ENCODE peak calls at places on chromosomes 6 and 20, in four cellular contexts. C is right lobe of liver, S is heart left ventricle, T is upper lobe of left lung. U is an unnamed sample. For H3K9me3, the result is how much of the 10 kb centered on the place peaks cover.

GRCh38 chr20:34824026-34824860 is 1.2 kb downstream of the NCOA6 start:
- DNase-seq in C (peak), S (peak), T (no peak), U (peak)

GRCh38 chr6:16320533-16321340 is 82.3 kb downstream of the GMPR start:
- DNase-seq in C (no peak), S (no peak), T (no peak), U (no peak)

GRCh38 chr6:9766240-9766915 is 648.5 kb downstream of the TFAP2A start:
- DNase-seq in C (no peak), S (no peak), T (no peak), U (no peak)

GRCh38 chr6:124679392-124679791 is 282.8 kb upstream of the RNF217 start:
- DNase-seq in C (no peak), S (no peak), T (no peak), U (no peak)

GRCh38 chr6:144352310-144352709 is 67.2 kb downstream of the UTRN start:
- DNase-seq in C (no peak), S (no peak), T (no peak), U (no peak)

GRCh38 chr6:134627707-134628106 is 309.8 kb upstream of the SGK1 start:
- DNase-seq in C (no peak), S (no peak), T (no peak), U (no peak)

GRCh38 chr20:19993937-19994667 is 23.1 kb upstream of the NAA20 start:
- DNase-seq in C (no peak), S (peak), T (no peak), U (no peak)

GRCh38 chr6:29649701-29650673 is 6.9 kb upstream of the MOG start:
- DNase-seq in C (peak), S (peak), T (no peak), U (peak)

GRCh38 chr6:161487694-161488093 is 213.8 kb upstream of the AGPAT4 start:
- DNase-seq in C (no peak), S (no peak), T (no peak), U (no peak)

GRCh38 chr20:61416546-61416945 is 164.5 kb downstream of the CDH4 start:
- DNase-seq in C (no peak), S (no peak), T (no peak), U (no peak)

GRCh38 chr20:17725094-17725835 is 25.5 kb downstream of the BANF2 start:
- DNase-seq in C (peak), S (no peak), T (peak), U (no peak)

GRCh38 chr6:17907467-17908229 is 79.8 kb downstream of the KIF13A start:
- DNase-seq in C (peak), S (peak), T (no peak), U (no peak)

DNA sequence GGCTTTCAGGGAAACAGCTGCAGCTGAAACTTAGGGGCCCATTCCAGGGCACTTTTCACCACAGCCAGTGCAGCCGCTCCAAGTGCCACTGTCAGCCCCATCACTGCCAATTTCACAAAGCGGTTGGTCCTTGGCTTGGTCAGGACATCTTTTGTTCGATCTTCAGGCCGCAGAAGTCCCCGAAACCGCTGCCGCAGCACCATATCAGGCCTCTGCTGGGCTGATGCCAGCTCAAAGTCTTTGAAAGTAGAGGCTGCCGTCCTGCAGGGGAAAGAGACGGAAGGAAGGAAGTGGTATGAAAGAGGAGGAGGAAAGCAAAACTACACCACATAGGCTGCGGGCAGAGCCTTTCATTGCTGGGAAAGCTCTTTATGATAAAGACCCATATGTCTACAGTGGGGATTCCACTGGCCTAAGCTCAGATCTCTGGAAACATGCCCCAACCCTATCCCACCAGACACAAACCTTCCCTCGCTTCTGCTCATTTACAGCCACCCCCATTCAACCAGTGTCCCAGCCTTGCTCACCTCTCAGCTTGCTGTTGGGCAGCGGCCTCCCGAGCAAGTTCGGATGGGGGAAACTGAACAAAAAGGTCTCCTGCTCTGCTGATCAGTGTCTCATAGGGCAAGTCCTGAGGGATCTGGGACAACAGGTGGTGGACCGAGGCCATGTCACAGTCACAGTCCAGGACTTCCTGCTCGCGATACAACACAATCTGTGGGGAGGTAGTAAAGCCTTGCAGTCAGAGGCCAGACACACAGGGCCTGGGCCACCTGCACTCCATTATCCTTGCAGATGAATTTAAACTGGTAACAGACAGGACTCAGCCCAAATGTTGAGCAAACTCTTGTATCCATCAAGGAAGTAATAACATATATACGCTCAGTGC is 23.5 kb downstream of the TBC1D20 start:
- DNase-seq in C (no peak), S (no peak), T (no peak), U (peak)
- H3K9me3 ChIP-seq in C (under half), S (under half), T (under half), U (under half)

DNA sequence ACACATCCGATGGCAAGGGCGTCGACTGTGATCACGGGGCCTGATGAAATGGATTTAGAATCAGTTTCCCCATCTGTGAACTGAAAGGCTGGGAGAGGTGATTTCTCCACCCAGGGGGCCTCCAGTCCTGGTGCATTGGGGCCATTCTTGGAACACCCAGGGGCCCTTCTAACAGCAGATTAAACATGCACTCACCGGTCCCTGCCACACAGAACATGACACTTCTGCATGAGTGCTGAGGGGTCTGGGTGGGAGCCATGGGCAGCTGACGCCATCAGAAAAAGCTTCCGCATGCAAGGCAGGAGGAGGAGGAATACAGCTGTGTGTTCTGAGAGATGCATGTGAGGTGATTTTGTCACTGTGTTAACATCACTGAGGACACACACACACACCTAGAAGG is 26.8 kb downstream of the DLL1 start:
- DNase-seq in C (no peak), S (no peak), T (no peak), U (no peak)
- H3K9me3 ChIP-seq in C (under half), S (under half), T (under half), U (under half)

GRCh38 chr6:44732243-44732642 is 344.7 kb downstream of the CDC5L start:
- DNase-seq in C (no peak), S (no peak), T (no peak), U (no peak)
- H3K9me3 ChIP-seq in C (under half), S (under half), T (under half), U (under half)

DNA sequence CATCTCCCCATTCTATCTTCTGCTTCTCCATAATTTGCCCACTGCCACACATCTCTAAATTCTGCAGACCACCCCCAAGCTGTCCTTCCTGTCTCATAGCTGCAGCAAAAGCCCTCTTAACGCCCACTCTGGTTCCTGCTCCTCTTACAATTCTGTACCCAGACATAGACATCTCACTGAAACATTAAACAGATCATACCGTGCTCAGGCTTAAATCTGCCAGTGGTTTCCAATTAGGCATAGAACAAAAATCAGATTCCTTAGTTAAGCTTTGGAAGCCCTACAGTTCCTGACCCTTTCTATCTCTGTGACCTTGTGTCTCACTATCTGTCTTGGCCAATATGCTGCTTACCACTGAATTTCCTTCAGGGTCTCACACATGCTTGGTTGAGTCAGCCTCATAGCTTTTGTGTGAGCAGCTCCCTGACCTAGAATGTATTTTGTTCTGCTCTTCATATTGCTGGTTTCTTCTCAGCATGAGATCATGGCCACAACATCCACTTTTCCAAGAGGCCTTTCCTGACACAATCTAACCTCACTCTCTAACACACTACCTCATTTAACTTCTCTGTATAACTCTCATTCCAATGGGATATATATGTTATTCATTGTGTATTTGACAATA is 749.7 kb downstream of the MAFB start:
- DNase-seq in C (no peak), S (no peak), T (no peak), U (no peak)
- H3K9me3 ChIP-seq in C (under half), S (under half), T (under half), U (under half)

DNA sequence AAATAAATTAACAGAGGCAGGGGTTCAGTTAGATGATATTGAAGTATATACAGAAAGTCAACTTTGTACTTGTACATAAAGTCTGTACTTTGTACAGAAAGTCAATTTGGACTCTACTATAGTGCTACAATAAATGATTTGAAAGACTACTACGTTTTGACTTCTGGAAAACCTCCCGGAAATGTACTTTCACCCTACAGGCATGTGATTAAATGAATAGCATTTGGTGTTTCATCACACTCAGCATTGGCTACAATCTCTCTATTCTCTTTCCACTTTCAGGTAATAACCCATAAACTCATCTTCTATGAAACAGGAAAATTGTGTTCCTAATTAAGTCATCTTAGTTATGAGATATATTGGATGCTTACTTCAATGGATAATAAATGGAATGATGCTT is 25.6 kb upstream of the MC3R start:
- DNase-seq in C (no peak), S (no peak), T (no peak), U (no peak)
- H3K9me3 ChIP-seq in C (under half), S (under half), T (under half), U (under half)

GRCh38 chr20:21707267-21707666 is 1.8 kb downstream of the PAX1 start:
- DNase-seq in C (no peak), S (no peak), T (no peak), U (no peak)
- H3K9me3 ChIP-seq in C (under half), S (under half), T (under half), U (under half)

GRCh38 chr6:52363222-52363867 is 1.4 kb downstream of the PAQR8 start:
- DNase-seq in C (peak), S (no peak), T (no peak), U (no peak)
- H3K9me3 ChIP-seq in C (under half), S (under half), T (under half), U (under half)